ENCODE peak calls at places on chromosomes 12 and 14, in eight cellular contexts. W, T, Y, L, I, R, S and X are unnamed samples.

GRCh38 chr12:129885287-129885686 is 18.5 kb downstream of the TMEM132D start:
- DNase-seq in W (no peak), T (no peak), Y (no peak), L (no peak), I (no peak), R (no peak), S (no peak), X (no peak)

GRCh38 chr14:103503296-103503695 is 19.3 kb downstream of the CKB start:
- DNase-seq in W (no peak), T (no peak), Y (no peak), L (no peak), I (no peak), R (no peak), S (no peak), X (no peak)

GRCh38 chr14:24206260-24207103 is 986 bp downstream of the TSSK4 start:
- DNase-seq in W (no peak), T (no peak), Y (no peak), L (no peak), I (no peak), R (no peak), S (no peak), X (no peak)

GRCh38 chr14:69780092-69780491 is 13.2 kb downstream of the SRSF5 start:
- DNase-seq in W (no peak), T (no peak), Y (no peak), L (no peak), I (no peak), R (no peak), S (no peak), X (no peak)

GRCh38 chr12:107138990-107139389 is 45.6 kb upstream of the CRY1 start:
- DNase-seq in W (no peak), T (no peak), Y (no peak), L (no peak), I (no peak), R (no peak), S (no peak), X (no peak)

GRCh38 chr14:104928391-104929133 is 3.9 kb downstream of the PLD4 start:
- DNase-seq in W (no peak), T (no peak), Y (no peak), L (no peak), I (no peak), R (no peak), S (peak), X (no peak)

GRCh38 chr14:57486767-57487379 is 6.8 kb downstream of the CCDC198 start:
- DNase-seq in W (peak), T (peak), Y (no peak), L (no peak), I (no peak), R (peak), S (no peak), X (peak)

GRCh38 chr14:63438065-63438757 is 105.0 kb downstream of the PPP2R5E start:
- DNase-seq in W (peak), T (peak), Y (peak), L (peak), I (no peak), R (no peak), S (peak), X (no peak)

GRCh38 chr12:62347922-62348650 is 87.9 kb downstream of the USP15 start:
- DNase-seq in W (no peak), T (peak), Y (peak), L (no peak), I (no peak), R (no peak), S (no peak), X (no peak)

GRCh38 chr12:93442411-93443340 is 929 bp upstream of the UBE2N start:
- DNase-seq in W (no peak), T (peak), Y (no peak), L (no peak), I (no peak), R (no peak), S (no peak), X (no peak)

GRCh38 chr12:94763461-94763860 is 113.1 kb upstream of the TMCC3 start:
- DNase-seq in W (no peak), T (no peak), Y (no peak), L (no peak), I (no peak), R (no peak), S (no peak), X (no peak)

GRCh38 chr12:49455506-49455905 is 83.3 kb upstream of the KCNH3 start:
- DNase-seq in W (no peak), T (no peak), Y (no peak), L (no peak), I (no peak), R (no peak), S (peak), X (no peak)

GRCh38 chr14:76930549-76930948 is 98.0 kb downstream of the IRF2BPL start:
- DNase-seq in W (no peak), T (no peak), Y (no peak), L (no peak), I (no peak), R (no peak), S (no peak), X (no peak)

GRCh38 chr12:104643921-104644669 is 187.3 kb downstream of the CHST11 start:
- DNase-seq in W (peak), T (no peak), Y (no peak), L (no peak), I (no peak), R (no peak), S (no peak), X (peak)

GRCh38 chr14:68564826-68565760 is 227.8 kb downstream of the ZFP36L1 start:
- DNase-seq in W (no peak), T (peak), Y (no peak), L (no peak), I (no peak), R (no peak), S (no peak), X (no peak)

GRCh38 chr14:67395086-67395875 is 16.7 kb downstream of the PLEK2 start:
- DNase-seq in W (no peak), T (no peak), Y (no peak), L (no peak), I (no peak), R (no peak), S (no peak), X (no peak)

GRCh38 chr12:2412305-2412643 is 359.5 kb downstream of the CACNA1C start:
- DNase-seq in W (no peak), T (no peak), Y (no peak), L (no peak), I (no peak), R (no peak), S (no peak), X (no peak)

GRCh38 chr12:49811961-49812401 is 16.2 kb downstream of the NCKAP5L start:
- DNase-seq in W (no peak), T (no peak), Y (no peak), L (no peak), I (no peak), R (no peak), S (no peak), X (no peak)

GRCh38 chr12:86724716-86725115 is 468.5 kb upstream of the MGAT4C start:
- DNase-seq in W (no peak), T (peak), Y (no peak), L (no peak), I (no peak), R (no peak), S (no peak), X (no peak)

GRCh38 chr14:25110101-25110500 is 60.2 kb upstream of the STXBP6 start:
- DNase-seq in W (no peak), T (peak), Y (no peak), L (no peak), I (no peak), R (no peak), S (no peak), X (no peak)